ENCODE peak calls at places on chromosome 11, in nine cellular contexts. N is upper lobe of left lung, K is body of pancreas, Z is aorta, B is pancreas, E is GM12865, R is AG04450, L is tibial artery, U is K562. X is an unnamed sample.

GRCh38 chr11:115164774-115165173 is 339.4 kb downstream of the CADM1 start:
- DNase-seq in N (no peak), K (no peak), Z (no peak), B (no peak), E (no peak), R (no peak), L (no peak), U (no peak), X (no peak)

GRCh38 chr11:75773595-75774353 is 5.2 kb downstream of the DGAT2 start:
- DNase-seq in N (peak), K (peak), Z (peak), B (no peak), E (peak), R (no peak), L (no peak), U (no peak), X (no peak)

GRCh38 chr11:48095779-48096470 is 115.6 kb downstream of the PTPRJ start:
- DNase-seq in N (no peak), K (no peak), Z (no peak), B (no peak), E (no peak), R (no peak), L (no peak), U (no peak), X (no peak)

GRCh38 chr11:12111482-12112149 is 1.2 kb downstream of the MICAL2 start:
- DNase-seq in N (no peak), K (no peak), Z (peak), B (no peak), E (no peak), R (no peak), L (peak), U (no peak), X (no peak)

GRCh38 chr11:72225411-72225951 is 914 bp downstream of the INPPL1 start:
- DNase-seq in N (no peak), K (no peak), Z (no peak), B (no peak), E (peak), R (no peak), L (peak), U (no peak), X (no peak)

GRCh38 chr11:119730789-119731386 is 1.9 kb upstream of the NECTIN1 start:
- DNase-seq in N (no peak), K (peak), Z (no peak), B (peak), E (no peak), R (no peak), L (no peak), U (no peak), X (no peak)

GRCh38 chr11:118980191-118980881 is 8.8 kb downstream of the FOXR1 start:
- DNase-seq in N (peak), K (peak), Z (no peak), B (no peak), E (no peak), R (no peak), L (peak), U (peak), X (no peak)

GRCh38 chr11:8247312-8247711 is 16.4 kb downstream of the LMO1 start:
- DNase-seq in N (no peak), K (no peak), Z (peak), B (peak), E (peak), R (no peak), L (no peak), U (peak), X (no peak)

GRCh38 chr11:8252946-8253345 is 10.7 kb downstream of the LMO1 start:
- DNase-seq in N (peak), K (peak), Z (no peak), B (no peak), E (no peak), R (no peak), L (peak), U (no peak), X (no peak)

GRCh38 chr11:70415176-70415575 is 16.8 kb downstream of the CTTN start:
- DNase-seq in N (no peak), K (peak), Z (no peak), B (no peak), E (no peak), R (no peak), L (no peak), U (no peak), X (no peak)

GRCh38 chr11:37511425-37511933 is 913.4 kb upstream of the RAG2 start:
- DNase-seq in N (no peak), K (no peak), Z (no peak), B (no peak), E (no peak), R (no peak), L (no peak), U (no peak), X (no peak)

GRCh38 chr11:12802418-12803085 is 128.3 kb downstream of the TEAD1 start:
- DNase-seq in N (peak), K (peak), Z (no peak), B (peak), E (peak), R (no peak), L (no peak), U (peak), X (peak)

GRCh38 chr11:107014871-107015270 is 3.4 kb downstream of the GUCY1A2 start:
- DNase-seq in N (no peak), K (no peak), Z (no peak), B (no peak), E (no peak), R (no peak), L (no peak), U (no peak), X (no peak)

GRCh38 chr11:107017433-107018227 is 646 bp downstream of the GUCY1A2 start:
- DNase-seq in N (peak), K (peak), Z (peak), B (peak), E (peak), R (no peak), L (no peak), U (peak), X (no peak)

GRCh38 chr11:107018274-107018901 is at the start of gene GUCY1A2:
- DNase-seq in N (no peak), K (peak), Z (no peak), B (peak), E (peak), R (no peak), L (no peak), U (no peak), X (no peak)

GRCh38 chr11:107017104-107017432 is 1.2 kb downstream of the GUCY1A2 start:
- DNase-seq in N (no peak), K (no peak), Z (no peak), B (no peak), E (no peak), R (no peak), L (no peak), U (no peak), X (no peak)

GRCh38 chr11:107018902-107019493 is 722 bp upstream of the GUCY1A2 start:
- DNase-seq in N (peak), K (peak), Z (peak), B (peak), E (no peak), R (peak), L (peak), U (no peak), X (no peak)
- H3K4me3 ChIP-seq in N (peak), K (peak), Z (no peak), B (peak), E (no peak), R (peak), L (peak), U (no peak), X (no peak)

GRCh38 chr11:2166091-2166851 is 5.3 kb upstream of the INS start:
- DNase-seq in N (no peak), K (no peak), Z (no peak), B (no peak), E (peak), R (no peak), L (no peak), U (peak), X (no peak)

GRCh38 chr11:2164081-2164480 is 3.1 kb upstream of the INS start:
- DNase-seq in N (no peak), K (no peak), Z (no peak), B (no peak), E (no peak), R (no peak), L (no peak), U (no peak), X (no peak)

GRCh38 chr11:2163428-2163978 is 2.5 kb upstream of the INS start:
- DNase-seq in N (no peak), K (no peak), Z (no peak), B (no peak), E (no peak), R (no peak), L (no peak), U (no peak), X (no peak)

GRCh38 chr11:2165571-2165970 is 4.6 kb upstream of the INS start:
- DNase-seq in N (no peak), K (no peak), Z (no peak), B (no peak), E (no peak), R (no peak), L (no peak), U (no peak), X (no peak)

DNA sequence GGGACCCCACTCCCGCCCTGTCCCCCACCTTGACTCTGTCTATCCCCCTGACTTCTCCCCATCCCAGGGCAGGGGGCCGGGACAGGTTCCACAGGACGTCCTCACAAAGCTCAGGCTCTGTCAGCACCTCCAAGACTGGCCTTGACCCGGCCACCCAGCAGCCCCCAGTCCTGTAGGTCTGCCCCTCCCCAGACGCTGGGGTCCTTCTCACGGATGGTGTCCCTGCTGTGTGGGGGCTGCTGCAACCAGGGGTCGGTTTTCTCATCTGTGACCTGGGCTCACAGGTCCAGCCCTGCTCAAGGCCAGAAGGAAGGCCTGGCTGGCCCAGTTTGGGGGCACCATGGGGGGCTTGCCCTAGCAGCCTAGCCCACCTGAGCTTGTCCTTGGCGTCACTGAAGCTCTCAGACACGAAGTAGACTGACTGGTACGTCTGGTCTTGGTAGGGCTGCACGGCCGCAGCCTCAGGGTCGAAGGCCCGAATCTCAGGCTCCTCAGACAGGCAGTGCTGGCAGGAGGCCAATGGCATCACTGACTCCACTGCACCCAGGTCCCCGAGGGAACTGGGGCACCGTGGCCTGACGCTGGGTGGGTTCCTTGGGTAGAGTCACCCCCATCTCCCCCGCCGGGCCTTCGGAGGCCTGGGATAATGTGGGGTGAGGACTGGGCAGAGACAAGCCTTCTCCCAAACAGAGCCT is 4.0 kb upstream of the INS start:
- DNase-seq in N (no peak), K (no peak), Z (no peak), B (no peak), E (no peak), R (no peak), L (no peak), U (no peak), X (no peak)
- H3K4me3 ChIP-seq in N (no peak), K (no peak), Z (no peak), B (no peak), E (no peak), R (no peak), L (no peak), U (no peak), X (no peak)

DNA sequence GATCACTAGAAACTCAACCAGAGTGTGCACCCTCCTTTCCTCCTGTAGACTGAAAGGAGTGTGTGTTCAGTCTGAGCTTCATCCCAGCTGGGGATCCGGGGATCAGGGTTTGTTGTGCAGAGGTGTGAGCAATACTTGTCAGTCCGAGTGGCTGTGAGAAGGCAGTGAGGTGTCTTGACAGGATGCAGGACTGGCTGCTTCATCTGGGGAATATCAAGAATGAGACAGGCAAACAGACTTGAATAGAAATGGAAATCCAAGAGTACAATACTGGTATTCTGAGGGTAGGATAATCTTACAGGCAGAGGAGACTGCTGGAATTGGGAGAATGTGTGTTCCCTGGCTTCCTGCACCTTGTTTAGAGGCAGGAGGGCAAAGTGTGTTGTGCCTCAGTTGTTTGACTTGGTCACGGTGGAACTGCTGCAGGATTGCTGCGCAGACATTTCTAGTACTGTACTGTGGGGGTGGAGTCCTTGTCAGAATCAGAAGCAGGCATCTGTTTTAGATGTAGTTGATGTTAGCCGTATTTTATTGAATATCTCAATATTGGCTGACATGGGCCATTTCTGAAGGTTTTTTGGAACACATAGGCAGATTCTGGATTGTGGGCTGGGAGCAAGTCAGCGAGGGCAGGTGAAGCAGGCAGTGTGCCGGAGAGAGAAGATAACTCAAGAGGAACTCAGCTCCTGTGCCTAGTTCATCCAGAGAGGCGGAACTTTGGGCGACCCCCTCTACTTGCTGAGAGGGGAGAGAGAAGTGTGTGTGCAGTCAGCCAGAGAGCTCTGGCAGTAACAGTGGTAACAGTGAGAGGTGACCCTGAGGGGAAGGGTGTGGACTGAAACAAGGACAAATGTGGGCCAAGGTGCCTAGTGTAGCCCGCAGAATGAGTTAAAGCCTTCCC is 27.1 kb upstream of the GRK2 start:
- DNase-seq in N (no peak), K (no peak), Z (no peak), B (no peak), E (no peak), R (no peak), L (no peak), U (peak), X (no peak)
- H3K4me3 ChIP-seq in N (no peak), K (no peak), Z (no peak), B (peak), E (peak), R (peak), L (no peak), U (peak), X (peak)

GRCh38 chr11:129750343-129751292 is 65.0 kb upstream of the TMEM45B start:
- DNase-seq in N (peak), K (peak), Z (peak), B (peak), E (peak), R (peak), L (peak), U (peak), X (peak)
- H3K4me3 ChIP-seq in N (peak), K (no peak), Z (no peak), B (peak), E (no peak), R (peak), L (peak), U (no peak), X (peak)

DNA sequence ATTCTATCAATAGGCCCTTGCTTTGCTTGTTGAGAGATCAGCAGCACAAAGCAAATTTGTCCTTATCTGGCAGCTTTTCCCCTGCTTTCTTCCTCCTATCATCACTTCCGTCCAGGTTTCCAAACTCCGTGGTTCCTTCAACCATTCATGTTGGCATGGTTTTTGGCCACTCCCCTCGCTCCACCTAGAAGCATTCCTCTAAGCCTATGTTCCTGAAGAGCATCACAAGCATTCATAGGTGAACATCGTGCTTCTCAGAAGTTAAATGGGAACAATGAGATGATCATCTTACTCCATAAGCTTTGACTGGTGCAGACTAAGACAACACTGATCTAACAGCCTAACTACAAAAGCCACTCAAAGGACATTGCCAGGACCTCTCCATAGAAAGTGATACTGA is 86.3 kb downstream of the ETS1 start:
- DNase-seq in N (no peak), K (no peak), Z (no peak), B (no peak), E (no peak), R (no peak), L (no peak), U (no peak), X (no peak)
- H3K4me3 ChIP-seq in N (no peak), K (no peak), Z (no peak), B (no peak), E (no peak), R (no peak), L (no peak), U (no peak), X (no peak)